ENCODE peak calls at places on chromosomes 11 and 22, in nine cellular contexts. A, W, Z, L, F, G, Y, J and U are unnamed samples.

GRCh38 chr22:24420977-24421343 is 6.4 kb upstream of the ADORA2A start:
- DNase-seq in A (no peak), W (no peak), Z (no peak), L (no peak), F (no peak), G (no peak), Y (no peak), J (no peak), U (no peak)

GRCh38 chr22:48702573-48703264 is 1125.0 kb downstream of the BRD1 start:
- DNase-seq in A (no peak), W (peak), Z (no peak), L (no peak), F (no peak), G (no peak), Y (no peak), J (peak), U (no peak)

GRCh38 chr11:112961146-112961668 is at the start of gene NCAM1:
- DNase-seq in A (no peak), W (peak), Z (peak), L (peak), F (peak), G (peak), Y (no peak), J (no peak), U (peak)

GRCh38 chr11:76800466-76801200 is 17.5 kb downstream of the TSKU start:
- DNase-seq in A (no peak), W (no peak), Z (no peak), L (no peak), F (no peak), G (no peak), Y (peak), J (peak), U (no peak)

GRCh38 chr11:82315093-82315492 is 418.6 kb downstream of the FAM181B start:
- DNase-seq in A (no peak), W (no peak), Z (no peak), L (no peak), F (peak), G (peak), Y (no peak), J (no peak), U (no peak)

GRCh38 chr11:30760341-30760740 is 174.2 kb upstream of the MPPED2 start:
- DNase-seq in A (no peak), W (no peak), Z (peak), L (no peak), F (no peak), G (no peak), Y (no peak), J (no peak), U (no peak)

GRCh38 chr11:28860898-28861297 is 752.7 kb downstream of the METTL15 start:
- DNase-seq in A (no peak), W (no peak), Z (peak), L (no peak), F (no peak), G (no peak), Y (no peak), J (no peak), U (no peak)

GRCh38 chr22:36386900-36387663 is 685 bp downstream of the MYH9 start:
- DNase-seq in A (peak), W (peak), Z (no peak), L (peak), F (peak), G (peak), Y (no peak), J (no peak), U (peak)

GRCh38 chr11:126328001-126328390 is 24.1 kb downstream of the DCPS start:
- DNase-seq in A (no peak), W (no peak), Z (no peak), L (no peak), F (no peak), G (peak), Y (no peak), J (no peak), U (no peak)

GRCh38 chr22:39309364-39309861 is 10.0 kb downstream of the RPL3 start:
- DNase-seq in A (no peak), W (no peak), Z (no peak), L (no peak), F (no peak), G (no peak), Y (no peak), J (peak), U (no peak)

GRCh38 chr22:29144786-29145160 is 60.9 kb upstream of the EMID1 start:
- DNase-seq in A (no peak), W (peak), Z (no peak), L (no peak), F (no peak), G (peak), Y (peak), J (no peak), U (peak)

GRCh38 chr11:107549253-107549953 is 16.1 kb downstream of the ALKBH8 start:
- DNase-seq in A (no peak), W (no peak), Z (peak), L (no peak), F (no peak), G (no peak), Y (no peak), J (no peak), U (no peak)

GRCh38 chr11:60942970-60943565 is 8.9 kb downstream of the SLC15A3 start:
- DNase-seq in A (no peak), W (peak), Z (no peak), L (peak), F (no peak), G (no peak), Y (no peak), J (peak), U (no peak)

GRCh38 chr11:115642660-115643059 is 138.4 kb upstream of the CADM1 start:
- DNase-seq in A (no peak), W (no peak), Z (no peak), L (no peak), F (no peak), G (no peak), Y (no peak), J (no peak), U (no peak)

GRCh38 chr11:117925198-117925925 is 3.8 kb downstream of the TMPRSS13 start:
- DNase-seq in A (no peak), W (no peak), Z (no peak), L (peak), F (no peak), G (no peak), Y (no peak), J (no peak), U (no peak)

GRCh38 chr11:43632171-43632570 is 48.4 kb upstream of the HSD17B12 start:
- DNase-seq in A (no peak), W (no peak), Z (peak), L (no peak), F (no peak), G (no peak), Y (no peak), J (no peak), U (no peak)

GRCh38 chr11:112967082-112967481 is 5.9 kb downstream of the NCAM1 start:
- DNase-seq in A (no peak), W (no peak), Z (no peak), L (no peak), F (no peak), G (no peak), Y (no peak), J (no peak), U (no peak)

GRCh38 chr22:25623310-25623734 is 58.8 kb downstream of the GRK3 start:
- DNase-seq in A (peak), W (no peak), Z (no peak), L (no peak), F (no peak), G (no peak), Y (peak), J (no peak), U (no peak)

GRCh38 chr11:1150769-1151365 is 6.9 kb upstream of the MUC5AC start:
- DNase-seq in A (no peak), W (peak), Z (peak), L (no peak), F (no peak), G (peak), Y (no peak), J (no peak), U (no peak)

GRCh38 chr11:17848709-17849108 is 114.1 kb downstream of the KCNC1 start:
- DNase-seq in A (no peak), W (no peak), Z (no peak), L (no peak), F (no peak), G (no peak), Y (no peak), J (no peak), U (no peak)

GRCh38 chr11:34707462-34707840 is 86.6 kb downstream of the EHF start:
- DNase-seq in A (no peak), W (no peak), Z (no peak), L (no peak), F (no peak), G (no peak), Y (no peak), J (no peak), U (no peak)

GRCh38 chr11:117941163-117941707 is 12.0 kb upstream of the TMPRSS13 start:
- DNase-seq in A (no peak), W (peak), Z (no peak), L (no peak), F (no peak), G (no peak), Y (peak), J (no peak), U (no peak)

GRCh38 chr11:114440121-114440860 is 1.0 kb downstream of the REXO2 start:
- DNase-seq in A (no peak), W (no peak), Z (peak), L (no peak), F (no peak), G (no peak), Y (no peak), J (no peak), U (no peak)

GRCh38 chr22:43994006-43994405 is 30.1 kb upstream of the PARVB start:
- DNase-seq in A (no peak), W (no peak), Z (no peak), L (no peak), F (no peak), G (no peak), Y (no peak), J (no peak), U (no peak)

GRCh38 chr22:37519268-37520195 is at the start of gene CARD10:
- DNase-seq in A (no peak), W (peak), Z (no peak), L (peak), F (no peak), G (peak), Y (no peak), J (no peak), U (no peak)

GRCh38 chr22:41826430-41827383 is 6.2 kb upstream of the SREBF2 start:
- DNase-seq in A (no peak), W (no peak), Z (no peak), L (no peak), F (peak), G (no peak), Y (no peak), J (no peak), U (peak)
- TF ChIP-seq POLR2A in A (no peak), W (no peak), Z (no peak), L (no peak), F (no peak), G (no peak), Y (no peak), J (no peak), U (no peak)

DNA sequence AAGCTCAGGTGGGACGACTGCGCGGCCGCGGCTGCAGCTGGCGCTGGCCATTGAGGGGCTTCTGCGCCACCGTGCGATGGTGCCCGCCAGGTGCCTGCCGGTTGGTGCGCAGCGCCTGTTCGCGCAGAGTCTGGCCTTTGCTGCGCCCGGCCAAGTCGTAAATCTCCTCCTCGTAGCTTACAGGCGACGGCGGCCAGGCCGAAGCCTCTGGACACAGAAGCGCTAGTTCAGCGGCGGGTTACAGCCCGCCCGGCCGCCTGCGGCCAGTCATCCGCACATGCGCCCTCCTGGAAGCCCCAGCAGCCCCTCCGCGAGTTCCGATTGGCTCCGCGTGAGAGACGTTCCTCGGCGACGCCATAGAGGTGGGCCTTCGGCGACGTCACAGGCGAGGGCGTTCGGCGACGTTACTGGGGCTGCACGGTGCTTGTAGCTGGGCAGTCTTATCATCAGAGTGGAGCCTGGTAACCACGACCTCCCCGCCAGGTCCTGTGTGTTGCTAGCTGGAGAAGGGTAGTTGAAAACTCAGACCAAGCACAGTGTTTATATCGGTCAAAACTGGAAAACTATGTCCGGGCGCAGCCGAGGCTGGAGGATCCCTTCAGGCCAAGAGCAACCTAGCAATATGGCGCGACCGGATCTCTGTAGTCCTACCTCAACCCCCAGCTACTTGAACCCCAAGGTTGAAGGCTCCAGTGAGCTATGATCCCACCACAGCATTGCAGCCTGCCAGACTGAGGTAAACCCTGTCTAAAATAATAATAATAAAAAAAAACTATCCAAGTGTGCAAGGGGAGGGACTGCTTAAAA is 265.7 kb downstream of the OR4C45 start:
- DNase-seq in A (no peak), W (no peak), Z (no peak), L (no peak), F (no peak), G (no peak), Y (no peak), J (no peak), U (no peak)
- TF ChIP-seq POLR2A in A (no peak), W (no peak), Z (no peak), L (no peak), F (no peak), G (no peak), Y (no peak), J (no peak), U (no peak)

GRCh38 chr22:50342651-50343540 is at the start of gene PPP6R2:
- DNase-seq in A (peak), W (peak), Z (peak), L (peak), F (peak), G (peak), Y (no peak), J (peak), U (peak)
- TF ChIP-seq POLR2A in A (peak), W (no peak), Z (peak), L (no peak), F (peak), G (peak), Y (no peak), J (no peak), U (peak)

GRCh38 chr11:12091957-12092558 is 18.3 kb upstream of the MICAL2 start:
- DNase-seq in A (no peak), W (no peak), Z (no peak), L (no peak), F (no peak), G (no peak), Y (no peak), J (no peak), U (no peak)
- TF ChIP-seq POLR2A in A (no peak), W (no peak), Z (no peak), L (no peak), F (no peak), G (no peak), Y (no peak), J (no peak), U (no peak)

GRCh38 chr11:65419773-65420481 is 2.7 kb upstream of the NEAT1 start:
- DNase-seq in A (no peak), W (peak), Z (peak), L (peak), F (peak), G (peak), Y (peak), J (peak), U (peak)
- TF ChIP-seq POLR2A in A (peak), W (peak), Z (peak), L (no peak), F (peak), G (peak), Y (peak), J (no peak), U (no peak)

GRCh38 chr11:65699306-65699705 is 12.7 kb upstream of the KAT5 start:
- DNase-seq in A (no peak), W (no peak), Z (no peak), L (no peak), F (no peak), G (no peak), Y (no peak), J (no peak), U (no peak)
- TF ChIP-seq POLR2A in A (no peak), W (no peak), Z (no peak), L (no peak), F (no peak), G (no peak), Y (no peak), J (no peak), U (no peak)